ENCODE peak calls at places on chromosomes 1 and 21, in seven cellular contexts. D is ovary, A is stomach, B is tibial nerve, X is A549, V is esophagus muscularis mucosa, O is suprapubic skin. C is an unnamed sample.

GRCh38 chr1:117537291-117537920 is 68.4 kb upstream of the TENT5C start:
- DNase-seq in O (no peak), A (peak), D (no peak), V (no peak), X (no peak), B (no peak), C (no peak)

GRCh38 chr1:53470155-53470554 is 11.0 kb downstream of the DMRTB1 start:
- DNase-seq in X (peak), A (peak), B (peak), D (peak), O (no peak), V (no peak), C (no peak)

GRCh38 chr1:67838180-67838912 is 5.1 kb upstream of the GNG12 start:
- DNase-seq in V (no peak), A (no peak), X (no peak), B (no peak), O (no peak), D (no peak), C (no peak)

GRCh38 chr1:41576620-41577019 is 92.1 kb upstream of the EDN2 start:
- DNase-seq in O (no peak), B (no peak), X (no peak), V (no peak), A (no peak), D (no peak), C (no peak)

GRCh38 chr1:22750671-22751016 is 40.0 kb downstream of the EPHB2 start:
- DNase-seq in V (no peak), B (no peak), A (no peak), X (peak), D (no peak), O (no peak), C (no peak)

GRCh38 chr1:48686159-48686558 is 90.5 kb downstream of the BEND5 start:
- DNase-seq in O (no peak), D (no peak), V (no peak), B (no peak), X (no peak), A (no peak), C (no peak)

GRCh38 chr1:53500184-53501064 is 41.2 kb downstream of the DMRTB1 start:
- DNase-seq in X (no peak), O (no peak), B (no peak), A (no peak), D (no peak), V (no peak), C (no peak)

GRCh38 chr1:205782627-205783470 is 7.6 kb upstream of the RAB29 start:
- DNase-seq in B (no peak), V (no peak), X (no peak), A (no peak), O (no peak), D (no peak), C (no peak)

GRCh38 chr1:111030590-111030989 is 66.9 kb upstream of the LRIF1 start:
- DNase-seq in V (no peak), X (peak), D (no peak), O (no peak), B (peak), A (peak), C (no peak)

GRCh38 chr1:221487781-221488520 is 253.9 kb downstream of the DUSP10 start:
- DNase-seq in B (no peak), X (peak), O (no peak), D (no peak), V (no peak), A (no peak), C (no peak)

GRCh38 chr21:32336711-32337110 is 38.1 kb downstream of the MRAP start:
- DNase-seq in D (no peak), X (no peak), V (no peak), A (no peak), B (no peak), O (no peak), C (no peak)

GRCh38 chr1:29767769-29768425 is 531.6 kb downstream of the PTPRU start:
- DNase-seq in B (no peak), D (no peak), V (peak), A (no peak), O (peak), X (no peak), C (peak)

GRCh38 chr1:99170516-99170915 is 93.8 kb upstream of the PLPPR4 start:
- DNase-seq in V (no peak), O (no peak), X (peak), B (no peak), D (no peak), A (no peak), C (no peak)

GRCh38 chr1:187911820-187912219 is 1083.1 kb downstream of the PLA2G4A start:
- DNase-seq in O (no peak), A (no peak), B (no peak), D (no peak), X (no peak), V (no peak), C (no peak)

GRCh38 chr1:232705815-232706575 is 76.1 kb upstream of the SIPA1L2 start:
- DNase-seq in O (no peak), D (no peak), V (no peak), X (no peak), B (no peak), A (no peak), C (peak)

GRCh38 chr1:96370752-96371151 is 350.8 kb upstream of the PTBP2 start:
- DNase-seq in V (no peak), O (no peak), B (no peak), A (no peak), D (no peak), X (no peak), C (no peak)

GRCh38 chr1:33342041-33342723 is 21.3 kb upstream of the A3GALT2 start:
- DNase-seq in A (peak), V (peak), X (peak), O (no peak), B (peak), D (peak), C (peak)

GRCh38 chr1:152386940-152387339 is 27.1 kb downstream of the CRNN start:
- DNase-seq in B (no peak), O (no peak), X (no peak), A (no peak), D (no peak), V (no peak), C (no peak)

GRCh38 chr1:161119017-161119378 is 1.1 kb downstream of the NIT1 start:
- DNase-seq in X (no peak), O (no peak), D (peak), A (peak), V (no peak), B (no peak), C (peak)

GRCh38 chr1:183461350-183461749 is 10.9 kb upstream of the SMG7 start:
- DNase-seq in B (peak), D (no peak), A (no peak), O (no peak), X (no peak), V (no peak), C (no peak)

GRCh38 chr1:152009691-152010090 is 16.0 kb upstream of the S100A10 start:
- DNase-seq in O (no peak), D (no peak), A (no peak), B (no peak), V (no peak), X (no peak), C (no peak)

GRCh38 chr1:201396859-201397464 is 2.2 kb downstream of the LAD1 start:
- DNase-seq in X (peak), V (no peak), D (no peak), O (no peak), A (peak), B (no peak), C (no peak)

GRCh38 chr1:2466834-2467554 is 9.1 kb upstream of the PLCH2 start:
- DNase-seq in B (no peak), D (no peak), X (no peak), O (no peak), A (no peak), V (no peak), C (no peak)

GRCh38 chr21:42010507-42011493 is 640 bp upstream of the ZBTB21 start:
- DNase-seq in X (peak), O (peak), V (peak), B (no peak), A (no peak), D (no peak), C (no peak)

GRCh38 chr1:12637693-12638092 is 6.2 kb upstream of the AADACL4 start:
- DNase-seq in X (no peak), O (no peak), V (no peak), D (no peak), A (no peak), B (no peak), C (no peak)

GRCh38 chr1:12643785-12644184 is at the start of gene AADACL4:
- DNase-seq in O (no peak), D (no peak), A (no peak), V (no peak), B (no peak), X (no peak), C (no peak)

GRCh38 chr1:12643079-12643478 is 806 bp upstream of the AADACL4 start:
- DNase-seq in V (no peak), B (no peak), O (no peak), A (no peak), X (no peak), D (no peak), C (no peak)

GRCh38 chr1:12640958-12641272 is 3.0 kb upstream of the AADACL4 start:
- DNase-seq in B (no peak), V (no peak), D (no peak), O (no peak), X (no peak), A (no peak), C (no peak)

DNA sequence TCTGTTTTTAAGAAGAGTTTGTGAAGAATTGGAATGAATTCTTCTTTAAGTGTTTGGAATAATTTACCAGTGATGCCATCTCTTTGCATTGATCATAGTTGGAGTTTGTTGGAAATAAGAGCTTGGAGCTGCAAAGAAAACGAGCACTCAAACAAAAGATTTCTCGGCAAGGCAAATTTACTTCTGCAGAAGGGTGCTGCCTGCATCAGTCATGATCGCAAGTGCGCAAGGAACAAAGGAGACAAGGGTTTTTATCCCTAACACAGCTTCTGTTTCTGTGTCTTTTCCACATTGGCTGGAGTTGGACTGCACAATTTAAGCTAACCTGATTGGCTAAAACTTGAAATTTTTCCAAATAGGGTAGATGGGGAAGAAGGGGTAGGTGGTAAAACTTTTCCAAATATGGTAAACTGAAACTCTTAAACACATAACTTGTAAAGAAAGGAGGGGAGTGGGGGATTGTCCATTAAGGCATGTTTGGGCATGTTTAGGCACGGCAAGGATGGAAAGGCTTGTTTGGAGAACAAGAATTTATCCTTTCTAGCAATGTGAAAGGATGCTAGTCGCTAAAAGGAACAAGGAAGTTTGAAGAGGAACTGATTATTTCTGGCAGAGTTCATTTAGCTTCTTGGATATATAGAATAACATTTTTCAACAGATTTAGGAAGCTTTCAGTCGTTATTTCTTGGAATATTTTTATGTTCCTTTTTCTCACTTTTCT is 3.5 kb upstream of the AADACL4 start:
- DNase-seq in D (no peak), O (no peak), B (no peak), X (no peak), V (no peak), A (no peak), C (no peak)
- TF ChIP-seq POLR2A in D (no peak), O (no peak), B (no peak), X (no peak), V (no peak), A (no peak), C (no peak)

GRCh38 chr1:245098924-245099323 is 55.9 kb upstream of the KIF26B start:
- DNase-seq in V (no peak), O (no peak), B (no peak), A (no peak), D (no peak), X (no peak), C (no peak)
- TF ChIP-seq CTCF in V (no peak), O (no peak), B (no peak), A (no peak), D (no peak), X (no peak), C (no peak)

DNA sequence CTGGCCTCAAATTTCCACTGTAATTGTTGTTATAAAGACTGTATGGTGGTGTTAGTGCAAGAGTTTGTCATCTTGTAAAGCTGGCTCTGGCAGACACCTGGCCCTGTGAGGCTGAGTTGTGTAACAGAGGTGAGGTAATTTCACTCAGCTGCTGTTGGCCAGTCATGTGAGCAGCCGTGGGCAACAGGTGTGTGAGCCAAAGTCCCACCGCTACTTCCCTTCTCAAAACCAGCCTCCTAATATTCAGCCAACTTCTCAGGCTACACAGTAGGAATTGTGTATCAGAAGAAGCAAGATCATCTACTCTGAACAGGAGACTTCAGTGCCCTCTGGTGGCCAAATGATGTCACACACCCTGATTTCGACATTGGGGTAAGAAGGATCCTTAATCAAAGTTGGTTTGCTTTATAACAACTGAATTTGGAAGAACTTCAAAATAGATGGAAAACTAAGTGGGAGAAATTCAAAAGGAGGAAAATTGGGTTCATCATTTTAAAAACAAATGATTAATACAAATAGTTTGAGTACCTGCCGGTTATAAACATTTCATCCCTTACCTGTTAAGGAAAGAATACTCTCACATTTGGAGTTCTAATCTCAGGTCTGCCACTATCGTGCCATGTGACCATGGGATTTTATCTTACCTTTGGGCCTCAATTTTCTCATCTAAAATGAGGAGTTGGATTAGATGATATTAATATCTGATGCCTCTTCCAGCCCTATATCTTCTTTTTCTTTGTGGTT is 2.6 kb upstream of the CREG1 start:
- DNase-seq in A (peak), O (peak), X (peak), V (no peak), D (peak), B (peak), C (peak)
- TF ChIP-seq EP300 in A (no peak), O (no peak), X (no peak), V (no peak), D (no peak), B (no peak), C (no peak)

GRCh38 chr21:36915014-36915700 is 51.3 kb downstream of the HLCS start:
- DNase-seq in A (no peak), O (no peak), V (no peak), B (no peak), X (no peak), D (no peak), C (no peak)

GRCh38 chr21:36918291-36918690 is 48.2 kb downstream of the HLCS start:
- DNase-seq in O (no peak), X (no peak), B (no peak), V (no peak), A (no peak), D (no peak), C (no peak)

GRCh38 chr21:36916718-36917117 is 49.8 kb downstream of the HLCS start:
- DNase-seq in B (no peak), A (no peak), X (no peak), V (no peak), O (no peak), D (no peak), C (no peak)

GRCh38 chr21:36915701-36916075 is 50.8 kb downstream of the HLCS start:
- DNase-seq in X (no peak), A (no peak), D (no peak), V (no peak), B (no peak), O (no peak), C (no peak)

DNA sequence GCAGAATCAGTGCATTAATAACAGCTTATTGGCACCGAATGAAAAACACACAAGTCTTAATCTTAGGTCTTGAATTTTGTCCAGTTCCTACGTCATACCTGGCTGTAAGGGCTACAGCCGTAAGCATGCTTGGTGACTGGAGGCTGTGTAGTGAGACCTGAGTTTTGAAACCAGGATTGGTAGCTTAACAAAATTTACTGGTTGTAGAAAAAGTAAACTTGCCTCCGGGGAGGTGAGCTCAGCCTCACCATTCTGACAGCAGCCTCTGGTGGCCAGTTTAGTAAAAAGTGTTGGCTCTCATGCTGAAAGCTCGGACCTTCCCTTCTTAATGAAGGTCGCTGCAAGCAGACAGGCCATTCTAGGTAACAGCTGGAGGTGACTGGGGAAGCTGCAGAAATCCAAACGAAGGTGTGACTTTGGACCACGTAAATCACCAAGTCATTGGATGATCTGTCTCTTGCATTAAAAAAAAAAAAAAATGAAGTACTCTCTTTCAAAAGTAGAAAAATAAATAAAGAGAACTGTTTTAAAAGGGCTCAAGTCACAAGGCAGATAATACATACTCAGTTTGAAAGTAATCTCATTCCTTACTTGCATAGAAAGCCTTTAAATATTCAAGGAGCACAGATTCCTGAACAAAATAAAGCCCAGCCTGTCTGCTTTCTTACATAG is 48.8 kb downstream of the HLCS start:
- DNase-seq in O (no peak), D (no peak), V (no peak), A (peak), X (peak), B (no peak), C (no peak)
- TF ChIP-seq POLR2A in O (no peak), D (no peak), V (no peak), A (no peak), X (no peak), B (no peak), C (no peak)

DNA sequence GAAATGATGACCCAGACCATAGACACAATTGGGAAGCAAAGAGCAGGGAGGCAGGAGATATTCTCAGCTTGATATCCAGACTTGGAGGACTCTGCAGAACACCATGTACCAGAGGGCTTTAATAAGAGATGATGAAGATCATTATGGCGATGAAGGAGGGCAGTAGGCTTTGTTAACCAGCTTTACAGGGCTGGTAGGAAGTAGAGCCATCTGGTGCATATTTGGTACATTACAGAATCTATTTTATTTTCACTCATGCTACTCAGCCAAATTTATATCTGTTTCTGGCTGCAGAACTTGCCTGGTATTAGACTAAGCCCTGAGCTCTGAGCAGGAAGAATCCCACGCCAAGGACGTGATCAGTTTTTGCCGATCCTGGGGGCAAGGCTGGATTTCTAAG is 61.8 kb upstream of the SYT6 start:
- DNase-seq in D (no peak), O (no peak), A (no peak), X (no peak), B (no peak), V (no peak), C (no peak)
- TF ChIP-seq CTCF in D (no peak), O (no peak), A (no peak), X (no peak), B (no peak), V (no peak), C (no peak)

GRCh38 chr21:34834307-34834706 is 165.5 kb downstream of the CLIC6 start:
- DNase-seq in A (no peak), X (no peak), V (no peak), O (peak), D (no peak), B (no peak), C (no peak)

GRCh38 chr21:34836103-34836932 is 167.5 kb downstream of the CLIC6 start:
- DNase-seq in X (peak), D (peak), A (peak), B (peak), V (no peak), O (peak), C (peak)

GRCh38 chr21:34836933-34837505 is 168.2 kb downstream of the CLIC6 start:
- DNase-seq in X (no peak), B (no peak), A (no peak), D (no peak), O (no peak), V (no peak), C (no peak)

GRCh38 chr21:34834852-34835501 is 166.2 kb downstream of the CLIC6 start:
- DNase-seq in B (no peak), O (no peak), A (no peak), V (no peak), D (no peak), X (no peak), C (no peak)

GRCh38 chr21:34835526-34835925 is 166.7 kb downstream of the CLIC6 start:
- DNase-seq in A (no peak), V (no peak), X (no peak), B (peak), O (no peak), D (no peak), C (peak)
- TF ChIP-seq EP300 in A (no peak), V (no peak), X (no peak), B (no peak), O (no peak), D (no peak), C (no peak)

GRCh38 chr1:55775007-55775406 is 559.8 kb upstream of the USP24 start:
- DNase-seq in O (no peak), X (no peak), V (no peak), A (no peak), B (no peak), D (no peak), C (no peak)
- TF ChIP-seq POLR2A in O (no peak), X (no peak), V (no peak), A (no peak), B (no peak), D (no peak), C (no peak)

C was measured in sigmoid colon.